ENCODE peak calls at places on chromosomes 13 and 19, in six cellular contexts. S is GM12878, U is SK-N-DZ, J is EL, I is non-pigmented ciliary epithelial cell, T is HFF-Myc. O is an unnamed sample.

GRCh38 chr19:44891016-44891882 is at the start of gene TOMM40:
- DNase-seq in S (no peak), U (peak), J (peak), I (peak), T (peak), O (peak)

GRCh38 chr13:109130093-109130835 is 500.9 kb downstream of the MYO16 start:
- DNase-seq in S (no peak), U (peak), J (no peak), I (no peak), T (no peak), O (no peak)

GRCh38 chr19:35587326-35587725 is 1.4 kb downstream of the PMIS2 start:
- DNase-seq in S (no peak), U (no peak), J (no peak), I (no peak), T (no peak), O (no peak)

GRCh38 chr13:44768233-44768632 is 192.1 kb upstream of the TSC22D1 start:
- DNase-seq in S (peak), U (no peak), J (no peak), I (no peak), T (no peak), O (peak)

GRCh38 chr13:28707629-28708427 is 10.9 kb downstream of the SLC46A3 start:
- DNase-seq in S (peak), U (no peak), J (peak), I (peak), T (peak), O (no peak)

GRCh38 chr13:78020861-78021260 is 102.2 kb upstream of the EDNRB start:
- DNase-seq in S (no peak), U (peak), J (no peak), I (no peak), T (no peak), O (no peak)

GRCh38 chr13:32791545-32792172 is 205.4 kb downstream of the PDS5B start:
- DNase-seq in S (peak), U (no peak), J (peak), I (no peak), T (peak), O (peak)

GRCh38 chr13:39451860-39452301 is 151.1 kb downstream of the LHFPL6 start:
- DNase-seq in S (no peak), U (no peak), J (no peak), I (no peak), T (no peak), O (no peak)

GRCh38 chr13:79297128-79297527 is 108.9 kb downstream of the RBM26 start:
- DNase-seq in S (no peak), U (no peak), J (no peak), I (no peak), T (no peak), O (no peak)

GRCh38 chr19:28466107-28467045 is 746.6 kb downstream of the UQCRFS1 start:
- DNase-seq in S (no peak), U (peak), J (peak), I (no peak), T (peak), O (peak)

GRCh38 chr19:49161987-49162386 is 4.4 kb downstream of the TRPM4 start:
- DNase-seq in S (no peak), U (no peak), J (no peak), I (no peak), T (no peak), O (no peak)